ENCODE peak calls at places on chromosomes 16 and 17, in seven cellular contexts. Q, F, O, V, C, G and D are unnamed samples.
A peak's percentile ranks its signal among the peaks of the same experiment; 100 is the strongest.

GRCh38 chr16:18788828-18789514 is 1.2 kb downstream of the RPS15A start:
- DNase-seq in Q (no peak), F (no peak), O (no peak), V (no peak), C (no peak), G (no peak), D (no peak)

GRCh38 chr16:2143874-2144485 is 4.4 kb upstream of the RAB26 start:
- DNase-seq in Q (no peak), F (no peak), O (no peak), V (no peak), C (no peak), G (no peak), D (no peak)

GRCh38 chr17:43694081-43694870 is 32.6 kb upstream of the MEOX1 start:
- DNase-seq in Q (peak; percentile 91), F (peak; percentile 19), O (peak; percentile 39), V (peak; percentile 78), C (peak; percentile 90), G (peak; percentile 72), D (peak; percentile 97)

GRCh38 chr17:49074851-49075540 is 57.6 kb upstream of the B4GALNT2 start:
- DNase-seq in Q (no peak), F (no peak), O (no peak), V (no peak), C (no peak), G (no peak), D (no peak)

GRCh38 chr17:15918661-15919259 is 26.2 kb upstream of the ADORA2B start:
- DNase-seq in Q (no peak), F (no peak), O (no peak), V (peak; percentile 48), C (no peak), G (no peak), D (peak; percentile 75)

GRCh38 chr16:17392857-17393421 is 77.8 kb downstream of the XYLT1 start:
- DNase-seq in Q (peak; percentile 64), F (no peak), O (no peak), V (no peak), C (no peak), G (no peak), D (no peak)

GRCh38 chr16:14609716-14610115 is 20.3 kb downstream of the PARN start:
- DNase-seq in Q (no peak), F (no peak), O (no peak), V (no peak), C (no peak), G (no peak), D (no peak)

GRCh38 chr16:47204736-47205499 is 61.2 kb upstream of the NETO2 start:
- DNase-seq in Q (peak; percentile 12), F (no peak), O (no peak), V (no peak), C (no peak), G (no peak), D (peak; percentile 7)

GRCh38 chr16:87391950-87392822 is at the start of gene MAP1LC3B:
- DNase-seq in Q (peak; percentile 97), F (peak; percentile 78), O (peak; percentile 78), V (peak; percentile 98), C (peak; percentile 97), G (peak; percentile 96), D (peak; percentile 94)

GRCh38 chr16:89890200-89890599 is 16.8 kb downstream of the TCF25 start:
- DNase-seq in Q (no peak), F (no peak), O (no peak), V (no peak), C (no peak), G (no peak), D (no peak)

GRCh38 chr17:78450696-78451344 is 72.4 kb downstream of the PGS1 start:
- DNase-seq in Q (no peak), F (no peak), O (no peak), V (no peak), C (no peak), G (no peak), D (no peak)

GRCh38 chr17:2040942-2041560 is 771 bp upstream of the OVCA2 start:
- DNase-seq in Q (no peak), F (no peak), O (no peak), V (no peak), C (no peak), G (no peak), D (no peak)

GRCh38 chr16:57134982-57135381 is 42.6 kb downstream of the CPNE2 start:
- DNase-seq in Q (no peak), F (no peak), O (no peak), V (peak; percentile 71), C (no peak), G (peak; percentile 53), D (peak; percentile 13)

GRCh38 chr16:9119795-9120194 is 28.4 kb downstream of the HAPSTR1 start:
- DNase-seq in Q (no peak), F (no peak), O (no peak), V (no peak), C (no peak), G (no peak), D (no peak)

GRCh38 chr17:37642706-37643105 is 540 bp downstream of the DDX52 start:
- DNase-seq in Q (peak; percentile 9), F (no peak), O (no peak), V (no peak), C (peak; percentile 11), G (no peak), D (peak; percentile 19)

GRCh38 chr16:8026450-8026849 is 563.9 kb downstream of the TMEM114 start:
- DNase-seq in Q (peak; percentile 43), F (no peak), O (no peak), V (no peak), C (peak; percentile 77), G (no peak), D (peak; percentile 1)

GRCh38 chr16:64982581-64982980 is 139.3 kb downstream of the CDH11 start:
- DNase-seq in Q (no peak), F (no peak), O (no peak), V (no peak), C (no peak), G (no peak), D (no peak)

GRCh38 chr17:7382901-7383300 is 2.0 kb downstream of the TNK1 start:
- DNase-seq in Q (no peak), F (no peak), O (no peak), V (no peak), C (no peak), G (no peak), D (no peak)

GRCh38 chr17:7380855-7381683 is at the start of gene TNK1:
- DNase-seq in Q (peak; percentile 47), F (no peak), O (no peak), V (peak; percentile 87), C (peak; percentile 36), G (no peak), D (peak; percentile 49)

GRCh38 chr17:7379134-7379533 is 1.8 kb upstream of the TNK1 start:
- DNase-seq in Q (no peak), F (no peak), O (no peak), V (no peak), C (no peak), G (no peak), D (no peak)

GRCh38 chr17:7383371-7383741 is 2.5 kb downstream of the TNK1 start:
- DNase-seq in Q (no peak), F (no peak), O (no peak), V (no peak), C (no peak), G (no peak), D (no peak)

DNA sequence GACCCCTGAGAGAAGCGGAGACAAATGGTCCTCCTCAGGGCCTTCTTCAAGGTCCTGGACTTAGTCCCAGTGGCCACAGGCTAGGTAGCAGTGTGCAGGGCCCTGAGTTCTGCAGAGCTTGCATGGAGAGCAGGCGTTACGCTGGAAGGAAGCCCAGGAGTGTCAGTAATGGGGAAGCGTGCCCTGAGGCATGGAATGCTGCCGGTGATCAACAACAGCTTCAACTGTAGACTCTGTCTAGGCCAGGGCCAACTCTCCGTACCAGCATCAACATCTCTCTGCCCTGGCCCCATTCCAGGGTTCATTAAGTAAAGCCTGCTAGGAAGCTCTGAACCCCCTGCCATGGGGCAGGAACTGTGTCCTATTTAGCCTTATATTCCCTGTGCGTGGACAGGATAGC is 568 bp upstream of the TNK1 start:
- DNase-seq in Q (peak; percentile 46), F (no peak), O (no peak), V (peak; percentile 68), C (no peak), G (no peak), D (peak; percentile 11)
- H3K27ac ChIP-seq in Q (no peak overlapping the region), F (no peak overlapping the region), O (peak overlapping the region; percentile 68), V (peak overlapping the region; percentile 85), C (no peak overlapping the region), G (peak overlapping the region; percentile 68), D (no peak overlapping the region)

GRCh38 chr16:66984902-66985311 is 3.5 kb upstream of the CES4A start:
- DNase-seq in Q (no peak), F (no peak), O (no peak), V (no peak), C (no peak), G (no peak), D (no peak)

GRCh38 chr16:66988197-66988788 is at the start of gene CES4A:
- DNase-seq in Q (no peak), F (no peak), O (no peak), V (no peak), C (no peak), G (no peak), D (peak; percentile 39)

GRCh38 chr16:66986559-66986958 is 1.8 kb upstream of the CES4A start:
- DNase-seq in Q (no peak), F (no peak), O (no peak), V (no peak), C (no peak), G (no peak), D (no peak)

GRCh38 chr16:66979011-66979717 is 9.2 kb upstream of the CES4A start:
- DNase-seq in Q (no peak), F (no peak), O (no peak), V (no peak), C (no peak), G (no peak), D (no peak)

GRCh38 chr16:66983033-66983432 is 5.4 kb upstream of the CES4A start:
- DNase-seq in Q (no peak), F (no peak), O (no peak), V (no peak), C (no peak), G (no peak), D (no peak)
- H3K27ac ChIP-seq in Q (no peak overlapping the region), F (no peak overlapping the region), O (no peak overlapping the region), V (no peak overlapping the region), C (no peak overlapping the region), G (no peak overlapping the region), D (no peak overlapping the region)

GRCh38 chr17:28573521-28573920 is 2.2 kb upstream of the PIGS start:
- DNase-seq in Q (no peak), F (no peak), O (no peak), V (no peak), C (no peak), G (no peak), D (no peak)

GRCh38 chr17:28571255-28572122 is at the start of gene PIGS:
- DNase-seq in Q (peak; percentile 97), F (peak; percentile 88), O (peak; percentile 60), V (peak; percentile 97), C (peak; percentile 97), G (peak; percentile 94), D (peak; percentile 88)

GRCh38 chr17:28570716-28571254 is 539 bp downstream of the PIGS start:
- DNase-seq in Q (peak; percentile 75), F (no peak), O (no peak), V (peak; percentile 53), C (peak; percentile 44), G (peak; percentile 73), D (peak; percentile 20)

GRCh38 chr17:28573966-28574480 is 2.7 kb downstream of the ALDOC start:
- DNase-seq in Q (no peak), F (no peak), O (no peak), V (no peak), C (no peak), G (no peak), D (no peak)

GRCh38 chr17:28572294-28573099 is 1.2 kb upstream of the PIGS start:
- DNase-seq in Q (no peak), F (no peak), O (no peak), V (no peak), C (no peak), G (no peak), D (no peak)
- H3K27ac ChIP-seq in Q (no peak overlapping the region), F (no peak overlapping the region), O (peak overlapping the region; percentile 89), V (peak overlapping the region; percentile 87), C (no peak overlapping the region), G (peak overlapping the region; percentile 86), D (no peak overlapping the region)

GRCh38 chr17:74757931-74758845 is 9.8 kb downstream of the NHERF1 start:
- DNase-seq in Q (no peak), F (no peak), O (no peak), V (peak; percentile 33), C (peak; percentile 31), G (no peak), D (no peak)
- H3K27ac ChIP-seq in Q (no peak overlapping the region), F (peak overlapping the region; percentile 76), O (no peak overlapping the region), V (peak overlapping the region; percentile 44), C (no peak overlapping the region), G (peak overlapping the region; percentile 74), D (no peak overlapping the region)